ENCODE peak calls at places on chromosomes 7 and 10, in four cellular contexts. One of them, this sample, is unnamed.

GRCh38 chr10:58150290-58150689 is 117.4 kb downstream of the IPMK start:
- DNase-seq in HFF-Myc: no peak
- DNase-seq in H9: no peak
- DNase-seq in progenitor cell of endocrine pancreas: no peak
- DNase-seq in this sample: no peak

GRCh38 chr7:56199639-56200038 is 83.4 kb upstream of the NUPR2 start:
- DNase-seq in H9: no peak
- DNase-seq in progenitor cell of endocrine pancreas: no peak
- DNase-seq in HFF-Myc: no peak
- DNase-seq in this sample: no peak

GRCh38 chr7:156752371-156753297 is 112.1 kb downstream of the RNF32 start:
- DNase-seq in HFF-Myc: peak; percentile 19
- DNase-seq in progenitor cell of endocrine pancreas: no peak
- DNase-seq in H9: no peak
- DNase-seq in this sample: no peak

GRCh38 chr10:34905200-34905927 is 90.3 kb upstream of the PARD3 start:
- DNase-seq in HFF-Myc: no peak
- DNase-seq in H9: no peak
- DNase-seq in progenitor cell of endocrine pancreas: no peak
- DNase-seq in this sample: no peak

GRCh38 chr10:42992156-42992956 is 84.5 kb upstream of the RET start:
- DNase-seq in progenitor cell of endocrine pancreas: peak; percentile 7
- DNase-seq in H9: peak; percentile 18
- DNase-seq in HFF-Myc: no peak
- DNase-seq in this sample: no peak

GRCh38 chr7:17506090-17506489 is 207.6 kb downstream of the AHR start:
- DNase-seq in progenitor cell of endocrine pancreas: no peak
- DNase-seq in H9: no peak
- DNase-seq in HFF-Myc: no peak
- DNase-seq in this sample: no peak

GRCh38 chr10:35300063-35300699 is 36.1 kb upstream of the CCNY start:
- DNase-seq in H9: no peak
- DNase-seq in HFF-Myc: peak; percentile 42
- DNase-seq in progenitor cell of endocrine pancreas: no peak
- DNase-seq in this sample: no peak

GRCh38 chr7:8982338-8982994 is 549.1 kb downstream of the NXPH1 start:
- DNase-seq in progenitor cell of endocrine pancreas: no peak
- DNase-seq in H9: no peak
- DNase-seq in HFF-Myc: no peak
- DNase-seq in this sample: no peak

GRCh38 chr10:30782543-30783461 is 153.2 kb upstream of the LYZL2 start:
- DNase-seq in progenitor cell of endocrine pancreas: no peak
- DNase-seq in HFF-Myc: peak; percentile 87
- DNase-seq in H9: no peak
- DNase-seq in this sample: no peak

GRCh38 chr10:103193107-103193819 is at the start of gene NT5C2:
- DNase-seq in H9: peak; percentile 77
- DNase-seq in progenitor cell of endocrine pancreas: peak; percentile 60
- DNase-seq in HFF-Myc: no peak
- DNase-seq in this sample: peak; percentile 65

GRCh38 chr7:63899691-63900393 is 98.8 kb upstream of the ZNF722 start:
- DNase-seq in progenitor cell of endocrine pancreas: no peak
- DNase-seq in H9: no peak
- DNase-seq in HFF-Myc: no peak
- DNase-seq in this sample: no peak

GRCh38 chr10:92689663-92690210 is at the start of gene HHEX:
- DNase-seq in H9: peak; percentile 52
- DNase-seq in progenitor cell of endocrine pancreas: no peak
- DNase-seq in HFF-Myc: no peak
- DNase-seq in this sample: no peak

GRCh38 chr10:69092959-69093850 is 5.3 kb downstream of the SRGN start:
- DNase-seq in progenitor cell of endocrine pancreas: peak; percentile 43
- DNase-seq in H9: peak; percentile 76
- DNase-seq in HFF-Myc: peak; percentile 72
- DNase-seq in this sample: peak; percentile 73

GRCh38 chr7:23349484-23350157 is 50.5 kb downstream of the MALSU1 start:
- DNase-seq in H9: no peak
- DNase-seq in progenitor cell of endocrine pancreas: no peak
- DNase-seq in HFF-Myc: peak; percentile 63
- DNase-seq in this sample: no peak

GRCh38 chr10:5447611-5448071 is 35.3 kb downstream of the NET1 start:
- DNase-seq in HFF-Myc: no peak
- DNase-seq in progenitor cell of endocrine pancreas: no peak
- DNase-seq in H9: no peak
- DNase-seq in this sample: no peak

GRCh38 chr7:105580022-105580740 is 1.1 kb downstream of the EFCAB10 start:
- DNase-seq in H9: no peak
- DNase-seq in progenitor cell of endocrine pancreas: no peak
- DNase-seq in HFF-Myc: no peak
- DNase-seq in this sample: no peak

GRCh38 chr7:47939425-47940036 is 8.7 kb downstream of the PKD1L1 start:
- DNase-seq in H9: no peak
- DNase-seq in HFF-Myc: no peak
- DNase-seq in progenitor cell of endocrine pancreas: no peak
- DNase-seq in this sample: no peak

GRCh38 chr7:33784000-33784399 is 121.3 kb upstream of the BMPER start:
- DNase-seq in progenitor cell of endocrine pancreas: no peak
- DNase-seq in H9: no peak
- DNase-seq in HFF-Myc: no peak
- DNase-seq in this sample: no peak
- TF ChIP-seq CTCF in progenitor cell of endocrine pancreas: no peak
- TF ChIP-seq CTCF in H9: no peak
- TF ChIP-seq CTCF in HFF-Myc: no peak
- TF ChIP-seq CTCF in this sample: no peak

DNA sequence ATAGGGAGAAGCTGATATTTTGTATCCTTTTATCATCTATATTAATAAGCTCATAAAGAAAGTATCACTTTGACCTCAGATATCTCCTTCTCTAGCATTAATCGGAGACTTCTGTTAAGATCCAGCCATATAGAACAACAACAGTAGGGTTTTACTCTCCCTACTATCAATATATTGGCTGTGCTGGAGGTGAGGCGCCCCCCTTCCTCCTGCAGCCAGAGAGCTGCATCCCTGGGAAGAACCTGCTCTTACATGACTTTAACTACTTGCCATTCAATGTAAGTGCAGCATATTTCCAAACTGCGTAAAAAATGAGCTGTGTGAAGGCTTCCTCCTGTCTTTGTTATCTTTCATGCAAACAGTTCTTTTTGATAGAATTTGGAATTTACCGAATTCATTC is 247.8 kb downstream of the SDK1 start:
- DNase-seq in HFF-Myc: no peak
- DNase-seq in H9: no peak
- DNase-seq in progenitor cell of endocrine pancreas: no peak
- DNase-seq in this sample: no peak
- TF ChIP-seq CTCF in HFF-Myc: no peak
- TF ChIP-seq CTCF in H9: no peak
- TF ChIP-seq CTCF in progenitor cell of endocrine pancreas: no peak
- TF ChIP-seq CTCF in this sample: no peak

DNA sequence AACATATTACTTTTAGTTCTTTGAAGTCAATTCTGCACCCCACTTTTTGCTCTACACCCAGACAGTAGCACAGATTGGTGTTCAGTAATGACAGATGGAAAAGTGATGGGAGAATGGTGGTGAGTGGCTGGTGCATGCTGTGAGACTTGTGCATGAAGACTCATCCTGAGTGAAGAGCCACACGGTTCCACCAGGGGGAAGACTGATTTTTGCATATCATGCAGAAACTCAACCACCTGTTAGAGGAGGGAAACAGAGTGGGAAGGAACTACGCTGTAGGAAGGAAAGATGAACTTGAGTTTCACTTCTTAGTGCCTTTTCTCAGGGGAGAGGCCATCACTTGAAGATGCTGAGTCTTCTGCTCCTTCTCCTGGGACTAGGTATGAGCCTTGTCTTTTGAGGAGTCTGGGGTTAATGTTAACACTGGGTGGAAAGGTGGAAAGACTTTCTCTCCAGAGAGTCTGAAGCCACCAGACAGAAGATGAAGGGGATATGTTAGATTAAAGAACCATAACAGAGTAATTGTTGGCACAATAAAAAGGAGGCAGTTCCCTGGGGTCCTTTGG is 9.3 kb upstream of the PRSS1 start:
- DNase-seq in progenitor cell of endocrine pancreas: no peak
- DNase-seq in H9: no peak
- DNase-seq in HFF-Myc: no peak
- DNase-seq in this sample: no peak
- TF ChIP-seq CTCF in progenitor cell of endocrine pancreas: peak; percentile 23
- TF ChIP-seq CTCF in H9: peak; percentile 29
- TF ChIP-seq CTCF in HFF-Myc: no peak
- TF ChIP-seq CTCF in this sample: no peak

DNA sequence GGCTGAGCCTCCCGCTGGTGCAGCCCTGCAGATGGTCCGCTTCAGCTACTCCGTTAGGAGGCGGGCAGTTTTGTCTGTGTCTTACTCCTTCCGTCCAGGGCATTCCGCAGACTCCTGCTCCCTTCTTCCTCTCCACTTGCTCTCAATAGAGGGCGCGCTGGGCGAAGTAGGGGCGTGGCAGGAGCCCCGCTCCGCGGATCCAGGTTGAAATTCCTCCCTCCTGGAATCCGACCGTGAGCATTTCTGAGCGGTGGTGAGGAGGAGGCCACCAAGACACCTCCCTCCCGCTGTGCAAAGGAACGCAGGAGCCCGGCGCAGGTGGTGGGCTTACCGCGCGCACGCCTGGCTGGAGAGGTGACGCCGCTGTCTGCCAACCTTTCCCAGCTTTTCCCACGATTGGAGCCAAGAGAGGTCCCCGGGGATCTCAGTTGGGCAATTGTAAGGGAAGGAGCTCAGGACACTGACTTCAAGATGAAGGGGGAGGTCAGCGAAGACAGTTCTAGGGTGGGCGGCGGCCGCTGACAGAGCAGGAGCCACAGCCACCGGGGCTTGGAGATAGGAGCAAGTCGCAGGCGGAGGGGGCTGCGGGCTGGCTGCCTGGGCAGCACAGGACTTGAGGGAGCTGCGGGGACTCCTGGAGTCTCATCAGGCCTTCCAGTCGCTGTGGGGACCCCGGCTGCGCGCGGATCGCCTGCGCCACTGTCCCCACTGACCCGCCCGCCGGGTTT is 1011.3 kb downstream of the XPNPEP1 start:
- DNase-seq in progenitor cell of endocrine pancreas: peak; percentile 71
- DNase-seq in H9: peak; percentile 95
- DNase-seq in HFF-Myc: peak; percentile 15
- DNase-seq in this sample: peak; percentile 71
- TF ChIP-seq CTCF in progenitor cell of endocrine pancreas: peak; percentile 67
- TF ChIP-seq CTCF in H9: peak; percentile 72
- TF ChIP-seq CTCF in HFF-Myc: peak; percentile 64
- TF ChIP-seq CTCF in this sample: peak; percentile 69

GRCh38 chr10:116866066-116866465 is 16.8 kb downstream of the ENO4 start:
- DNase-seq in H9: no peak
- DNase-seq in HFF-Myc: no peak
- DNase-seq in progenitor cell of endocrine pancreas: no peak
- DNase-seq in this sample: no peak
- TF ChIP-seq CTCF in H9: no peak
- TF ChIP-seq CTCF in HFF-Myc: no peak
- TF ChIP-seq CTCF in progenitor cell of endocrine pancreas: no peak
- TF ChIP-seq CTCF in this sample: no peak

GRCh38 chr7:20329389-20330175 is 1.1 kb upstream of the ITGB8 start:
- DNase-seq in H9: peak; percentile 80
- DNase-seq in HFF-Myc: no peak
- DNase-seq in progenitor cell of endocrine pancreas: peak; percentile 51
- DNase-seq in this sample: peak; percentile 54
- TF ChIP-seq CTCF in H9: peak; percentile 50
- TF ChIP-seq CTCF in HFF-Myc: peak; percentile 20
- TF ChIP-seq CTCF in progenitor cell of endocrine pancreas: peak; percentile 49
- TF ChIP-seq CTCF in this sample: peak; percentile 57

GRCh38 chr10:132793871-132794849 is 8.2 kb upstream of the NKX6-2 start:
- DNase-seq in HFF-Myc: no peak
- DNase-seq in H9: no peak
- DNase-seq in progenitor cell of endocrine pancreas: no peak
- DNase-seq in this sample: no peak
- TF ChIP-seq CTCF in HFF-Myc: no peak
- TF ChIP-seq CTCF in H9: no peak
- TF ChIP-seq CTCF in progenitor cell of endocrine pancreas: no peak
- TF ChIP-seq CTCF in this sample: no peak

DNA sequence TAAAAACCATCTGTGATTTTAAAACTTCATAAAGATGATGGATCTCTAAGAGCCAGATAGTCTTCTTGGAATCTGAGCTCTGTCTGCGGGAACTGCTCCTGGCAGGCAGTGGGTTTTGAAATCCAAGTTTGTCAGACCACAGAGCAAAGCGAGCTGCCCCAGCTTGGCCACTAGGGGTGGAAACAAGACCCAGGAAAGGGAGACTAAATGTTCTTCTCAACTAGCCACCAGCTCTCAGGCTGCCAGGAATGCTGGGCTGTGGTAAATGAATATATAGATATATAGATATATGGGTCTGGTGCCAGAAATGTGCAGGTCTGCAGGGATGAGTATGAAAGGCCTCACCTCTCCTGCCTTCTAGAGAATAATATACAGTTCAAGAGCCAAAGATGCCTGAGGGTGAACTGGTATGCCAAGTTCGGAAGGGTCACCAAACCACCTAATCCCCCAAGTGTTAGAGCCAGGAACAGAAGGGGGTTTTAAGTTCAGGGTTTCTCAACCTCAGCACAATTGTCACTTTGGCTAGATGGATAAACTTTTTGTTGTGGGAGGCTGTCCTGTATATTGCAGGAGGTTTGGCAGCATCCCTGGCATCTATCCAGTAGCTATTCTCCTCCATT is 208.7 kb downstream of the KCNMA1 start:
- DNase-seq in HFF-Myc: no peak
- DNase-seq in progenitor cell of endocrine pancreas: peak; percentile 21
- DNase-seq in H9: peak; percentile 69
- DNase-seq in this sample: peak; percentile 26
- TF ChIP-seq CTCF in HFF-Myc: peak; percentile 85
- TF ChIP-seq CTCF in progenitor cell of endocrine pancreas: peak; percentile 74
- TF ChIP-seq CTCF in H9: peak; percentile 77
- TF ChIP-seq CTCF in this sample: peak; percentile 63

DNA sequence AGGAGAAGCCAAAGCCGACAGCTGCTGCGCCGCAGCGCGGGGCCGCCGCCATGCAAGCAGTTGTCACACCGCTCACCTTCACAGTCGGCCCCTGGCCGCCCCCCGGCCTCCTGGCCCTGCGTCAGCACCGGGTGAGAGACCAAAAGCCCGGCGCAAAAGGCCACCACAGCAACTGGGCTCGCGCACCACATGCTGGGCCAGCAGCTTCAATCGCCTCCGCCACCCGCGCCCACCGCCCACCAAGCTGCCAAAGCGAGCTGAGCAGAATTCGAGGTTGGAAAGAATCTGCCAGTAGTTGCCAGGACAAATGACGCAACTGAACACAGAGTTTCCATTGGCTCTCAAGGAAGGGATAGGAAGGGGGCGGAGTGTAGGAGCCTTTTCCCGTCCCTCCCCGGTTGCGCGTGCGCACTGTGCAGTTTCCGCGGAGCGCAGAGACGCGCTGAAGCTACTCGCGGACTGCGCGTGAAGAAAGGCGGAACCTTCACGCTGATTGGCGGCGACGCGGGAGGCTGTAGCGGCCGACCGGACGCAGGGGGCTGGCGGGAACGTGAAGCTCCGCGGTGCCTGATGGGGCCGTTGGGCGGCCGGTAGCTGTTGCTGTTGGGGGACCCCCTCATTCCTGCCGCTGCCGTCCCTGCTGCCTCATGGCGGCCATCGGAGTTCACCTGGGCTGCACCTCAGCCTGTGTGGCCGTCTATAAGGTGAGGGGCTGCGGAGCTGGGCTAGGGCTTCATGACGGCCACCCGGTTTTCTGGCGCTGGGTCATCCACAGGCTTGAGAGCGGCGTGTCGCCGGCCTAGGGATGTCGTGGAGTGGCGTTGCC is at the start of the genes CDNF, HSPA14 and MSANTD7:
- DNase-seq in progenitor cell of endocrine pancreas: peak; percentile 98
- DNase-seq in H9: peak; percentile 99
- DNase-seq in HFF-Myc: peak; percentile 99
- DNase-seq in this sample: peak; percentile 99
- TF ChIP-seq CTCF in progenitor cell of endocrine pancreas: no peak
- TF ChIP-seq CTCF in H9: no peak
- TF ChIP-seq CTCF in HFF-Myc: no peak
- TF ChIP-seq CTCF in this sample: no peak

GRCh38 chr10:62803993-62804383 is 532 bp upstream of the ADO start:
- DNase-seq in HFF-Myc: no peak
- DNase-seq in H9: no peak
- DNase-seq in progenitor cell of endocrine pancreas: no peak
- DNase-seq in this sample: no peak
- TF ChIP-seq CTCF in HFF-Myc: no peak
- TF ChIP-seq CTCF in H9: no peak
- TF ChIP-seq CTCF in progenitor cell of endocrine pancreas: no peak
- TF ChIP-seq CTCF in this sample: no peak